ENCODE peak calls at places on chromosomes 6 and 20, in eight cellular contexts. E, H, K, V, P, G, U and L are unnamed samples.

GRCh38 chr6:15299430-15300131 is 53.7 kb downstream of the JARID2 start:
- DNase-seq in G (no peak), U (peak), P (peak), E (no peak), V (no peak), H (peak), K (no peak), L (peak)

GRCh38 chr6:55016261-55016660 is 158.1 kb upstream of the HCRTR2 start:
- DNase-seq in G (no peak), K (peak), H (peak), P (no peak), U (no peak), V (no peak), E (no peak), L (no peak)

GRCh38 chr20:48335421-48336090 is 492.2 kb downstream of the PREX1 start:
- DNase-seq in V (no peak), U (no peak), K (no peak), H (no peak), G (no peak), E (no peak), P (no peak), L (no peak)

GRCh38 chr6:43890197-43891062 is 120.4 kb downstream of the VEGFA start:
- DNase-seq in K (no peak), U (no peak), G (no peak), H (no peak), E (no peak), V (no peak), P (no peak), L (no peak)

GRCh38 chr6:87155920-87156600 is 695 bp downstream of the ZNF292 start:
- DNase-seq in G (peak), K (peak), P (peak), U (peak), V (peak), E (no peak), H (peak), L (peak)

GRCh38 chr6:27495386-27496135 is 22.7 kb upstream of the ZNF184 start:
- DNase-seq in U (peak), K (peak), G (peak), V (no peak), H (peak), E (peak), P (peak), L (no peak)

GRCh38 chr6:64683682-64684081 is 1023.3 kb downstream of the EYS start:
- DNase-seq in G (no peak), U (no peak), P (no peak), H (no peak), E (no peak), K (peak), V (no peak), L (no peak)

GRCh38 chr6:74103417-74103816 is 407.4 kb downstream of the CD109 start:
- DNase-seq in E (no peak), V (no peak), P (no peak), U (no peak), H (no peak), K (no peak), G (no peak), L (no peak)

GRCh38 chr20:61353996-61354390 is 101.9 kb downstream of the CDH4 start:
- DNase-seq in H (no peak), V (no peak), E (no peak), U (no peak), G (no peak), P (no peak), K (no peak), L (no peak)

GRCh38 chr6:87104657-87105056 is 9.8 kb upstream of the CGA start:
- DNase-seq in U (no peak), H (no peak), P (no peak), G (no peak), V (no peak), K (no peak), E (no peak), L (no peak)

GRCh38 chr6:144362042-144363018 is 77.2 kb downstream of the UTRN start:
- DNase-seq in E (no peak), U (no peak), K (peak), H (peak), G (no peak), V (no peak), P (no peak), L (no peak)

GRCh38 chr6:133185731-133186130 is 55.4 kb upstream of the EYA4 start:
- DNase-seq in H (no peak), K (no peak), U (no peak), E (no peak), G (no peak), P (no peak), V (no peak), L (no peak)

GRCh38 chr20:34544109-34544793 is 14.3 kb upstream of the MAP1LC3A start:
- DNase-seq in V (no peak), P (no peak), H (peak), K (no peak), U (peak), E (no peak), G (no peak), L (no peak)

GRCh38 chr6:169326067-169326799 is 72.6 kb upstream of the THBS2 start:
- DNase-seq in K (peak), V (no peak), P (peak), G (no peak), E (peak), U (no peak), H (peak), L (no peak)